ENCODE peak calls at places on chromosomes 3 and 15, in eight cellular contexts. One of them, this sample, is unnamed.

GRCh38 chr3:149224736-149225594 is 3.3 kb upstream of the CP start:
- DNase-seq in CD8-positive, alpha-beta memory T cell: peak; percentile 10
- DNase-seq in GM04504: peak; percentile 40
- DNase-seq in activated T-cell treated with anti-CD3 and anti-CD28 coated beads for 48 hours: peak; percentile 25
- DNase-seq in amniotic stem cell: peak; percentile 28
- DNase-seq in stimulated activated CD8-positive, alpha-beta memory T cell treated with anti-CD3 and anti-CD28 coated beads, Interleukin-7, amount 100 ng/mL, for 24 hours: no peak
- DNase-seq in NCI-H2081: no peak
- DNase-seq in fibroblast of mammary gland: peak; percentile 70
- DNase-seq in this sample: no peak

GRCh38 chr3:176160997-176161396 is 1036.3 kb downstream of the TBL1XR1 start:
- DNase-seq in stimulated activated CD8-positive, alpha-beta memory T cell treated with anti-CD3 and anti-CD28 coated beads, Interleukin-7, amount 100 ng/mL, for 24 hours: no peak
- DNase-seq in activated T-cell treated with anti-CD3 and anti-CD28 coated beads for 48 hours: no peak
- DNase-seq in GM04504: no peak
- DNase-seq in amniotic stem cell: no peak
- DNase-seq in fibroblast of mammary gland: no peak
- DNase-seq in NCI-H2081: no peak
- DNase-seq in CD8-positive, alpha-beta memory T cell: no peak
- DNase-seq in this sample: no peak

GRCh38 chr15:60003243-60004018 is 680 bp upstream of the FOXB1 start:
- DNase-seq in NCI-H2081: no peak
- DNase-seq in fibroblast of mammary gland: no peak
- DNase-seq in stimulated activated CD8-positive, alpha-beta memory T cell treated with anti-CD3 and anti-CD28 coated beads, Interleukin-7, amount 100 ng/mL, for 24 hours: no peak
- DNase-seq in GM04504: no peak
- DNase-seq in amniotic stem cell: no peak
- DNase-seq in CD8-positive, alpha-beta memory T cell: no peak
- DNase-seq in activated T-cell treated with anti-CD3 and anti-CD28 coated beads for 48 hours: no peak
- DNase-seq in this sample: no peak

GRCh38 chr15:49686626-49687025 is 65.8 kb downstream of the DTWD1 start:
- DNase-seq in NCI-H2081: no peak
- DNase-seq in CD8-positive, alpha-beta memory T cell: no peak
- DNase-seq in activated T-cell treated with anti-CD3 and anti-CD28 coated beads for 48 hours: no peak
- DNase-seq in GM04504: no peak
- DNase-seq in fibroblast of mammary gland: peak; percentile 72
- DNase-seq in amniotic stem cell: no peak
- DNase-seq in stimulated activated CD8-positive, alpha-beta memory T cell treated with anti-CD3 and anti-CD28 coated beads, Interleukin-7, amount 100 ng/mL, for 24 hours: no peak
- DNase-seq in this sample: no peak

GRCh38 chr3:195708066-195708465 is 12.7 kb upstream of the MUC20 start:
- DNase-seq in stimulated activated CD8-positive, alpha-beta memory T cell treated with anti-CD3 and anti-CD28 coated beads, Interleukin-7, amount 100 ng/mL, for 24 hours: no peak
- DNase-seq in activated T-cell treated with anti-CD3 and anti-CD28 coated beads for 48 hours: no peak
- DNase-seq in amniotic stem cell: no peak
- DNase-seq in NCI-H2081: no peak
- DNase-seq in CD8-positive, alpha-beta memory T cell: no peak
- DNase-seq in fibroblast of mammary gland: no peak
- DNase-seq in GM04504: no peak
- DNase-seq in this sample: no peak

GRCh38 chr3:28745904-28746617 is 397.4 kb upstream of the AZI2 start:
- DNase-seq in NCI-H2081: no peak
- DNase-seq in stimulated activated CD8-positive, alpha-beta memory T cell treated with anti-CD3 and anti-CD28 coated beads, Interleukin-7, amount 100 ng/mL, for 24 hours: no peak
- DNase-seq in CD8-positive, alpha-beta memory T cell: no peak
- DNase-seq in fibroblast of mammary gland: peak; percentile 2
- DNase-seq in GM04504: peak; percentile 7
- DNase-seq in activated T-cell treated with anti-CD3 and anti-CD28 coated beads for 48 hours: no peak
- DNase-seq in amniotic stem cell: no peak
- DNase-seq in this sample: no peak

GRCh38 chr3:146280859-146281258 is 30.0 kb upstream of the PLSCR4 start:
- DNase-seq in NCI-H2081: no peak
- DNase-seq in amniotic stem cell: no peak
- DNase-seq in GM04504: peak; percentile 44
- DNase-seq in CD8-positive, alpha-beta memory T cell: no peak
- DNase-seq in fibroblast of mammary gland: peak; percentile 21
- DNase-seq in activated T-cell treated with anti-CD3 and anti-CD28 coated beads for 48 hours: no peak
- DNase-seq in stimulated activated CD8-positive, alpha-beta memory T cell treated with anti-CD3 and anti-CD28 coated beads, Interleukin-7, amount 100 ng/mL, for 24 hours: no peak
- DNase-seq in this sample: no peak

GRCh38 chr3:50573566-50574279 is 4.4 kb downstream of the HEMK1 start:
- DNase-seq in CD8-positive, alpha-beta memory T cell: peak; percentile 65
- DNase-seq in stimulated activated CD8-positive, alpha-beta memory T cell treated with anti-CD3 and anti-CD28 coated beads, Interleukin-7, amount 100 ng/mL, for 24 hours: peak; percentile 54
- DNase-seq in activated T-cell treated with anti-CD3 and anti-CD28 coated beads for 48 hours: peak; percentile 73
- DNase-seq in NCI-H2081: no peak
- DNase-seq in amniotic stem cell: no peak
- DNase-seq in GM04504: no peak
- DNase-seq in fibroblast of mammary gland: no peak
- DNase-seq in this sample: no peak

GRCh38 chr3:23620044-23620443 is 185.7 kb upstream of the UBE2E1 start:
- DNase-seq in fibroblast of mammary gland: no peak
- DNase-seq in GM04504: no peak
- DNase-seq in amniotic stem cell: no peak
- DNase-seq in CD8-positive, alpha-beta memory T cell: no peak
- DNase-seq in stimulated activated CD8-positive, alpha-beta memory T cell treated with anti-CD3 and anti-CD28 coated beads, Interleukin-7, amount 100 ng/mL, for 24 hours: no peak
- DNase-seq in NCI-H2081: no peak
- DNase-seq in activated T-cell treated with anti-CD3 and anti-CD28 coated beads for 48 hours: no peak
- DNase-seq in this sample: no peak

GRCh38 chr15:59439571-59439970 is 1.6 kb downstream of the FAM81A start:
- DNase-seq in activated T-cell treated with anti-CD3 and anti-CD28 coated beads for 48 hours: no peak
- DNase-seq in CD8-positive, alpha-beta memory T cell: no peak
- DNase-seq in GM04504: no peak
- DNase-seq in fibroblast of mammary gland: no peak
- DNase-seq in amniotic stem cell: no peak
- DNase-seq in NCI-H2081: no peak
- DNase-seq in stimulated activated CD8-positive, alpha-beta memory T cell treated with anti-CD3 and anti-CD28 coated beads, Interleukin-7, amount 100 ng/mL, for 24 hours: no peak
- DNase-seq in this sample: no peak

GRCh38 chr3:191484461-191484860 is 23.5 kb downstream of the PYDC2 start:
- DNase-seq in activated T-cell treated with anti-CD3 and anti-CD28 coated beads for 48 hours: no peak
- DNase-seq in NCI-H2081: no peak
- DNase-seq in stimulated activated CD8-positive, alpha-beta memory T cell treated with anti-CD3 and anti-CD28 coated beads, Interleukin-7, amount 100 ng/mL, for 24 hours: no peak
- DNase-seq in fibroblast of mammary gland: no peak
- DNase-seq in CD8-positive, alpha-beta memory T cell: no peak
- DNase-seq in GM04504: no peak
- DNase-seq in amniotic stem cell: no peak
- DNase-seq in this sample: no peak

GRCh38 chr3:12994607-12995388 is 78.4 kb downstream of the IQSEC1 start:
- DNase-seq in amniotic stem cell: peak; percentile 74
- DNase-seq in GM04504: peak; percentile 46
- DNase-seq in NCI-H2081: peak; percentile 68
- DNase-seq in activated T-cell treated with anti-CD3 and anti-CD28 coated beads for 48 hours: peak; percentile 89
- DNase-seq in CD8-positive, alpha-beta memory T cell: peak; percentile 86
- DNase-seq in fibroblast of mammary gland: peak; percentile 57
- DNase-seq in stimulated activated CD8-positive, alpha-beta memory T cell treated with anti-CD3 and anti-CD28 coated beads, Interleukin-7, amount 100 ng/mL, for 24 hours: peak; percentile 72
- DNase-seq in this sample: peak; percentile 79

This sample was measured in effector CD4-positive, alpha-beta T cell.